ENCODE peak calls at places on chromosome 4, in four cellular contexts. One of them, this sample, is unnamed.

GRCh38 chr4:119300072-119300387 is 21.9 kb downstream of the FABP2 start:
- DNase-seq in GM12891: no peak
- DNase-seq in K562: peak; percentile 44
- DNase-seq in GM12878: peak; percentile 13
- DNase-seq in this sample: no peak

GRCh38 chr4:173413043-173413442 is 14.1 kb upstream of the SCRG1 start:
- DNase-seq in GM12891: no peak
- DNase-seq in K562: no peak
- DNase-seq in GM12878: no peak
- DNase-seq in this sample: peak; percentile 64

GRCh38 chr4:61044837-61045236 is 155.3 kb upstream of the ADGRL3 start:
- DNase-seq in GM12891: no peak
- DNase-seq in K562: no peak
- DNase-seq in GM12878: no peak
- DNase-seq in this sample: no peak

GRCh38 chr4:167222098-167222497 is 12.2 kb downstream of the SPOCK3 start:
- DNase-seq in GM12891: no peak
- DNase-seq in K562: no peak
- DNase-seq in GM12878: peak; percentile 37
- DNase-seq in this sample: no peak

GRCh38 chr4:181874582-181874981 is 368.6 kb upstream of the TENM3 start:
- DNase-seq in GM12891: no peak
- DNase-seq in K562: no peak
- DNase-seq in GM12878: no peak
- DNase-seq in this sample: no peak

GRCh38 chr4:83785906-83786305 is 250.0 kb downstream of the GPAT3 start:
- DNase-seq in GM12891: no peak
- DNase-seq in K562: no peak
- DNase-seq in GM12878: no peak
- DNase-seq in this sample: no peak

GRCh38 chr4:32987111-32987510 is 2266.9 kb downstream of the PCDH7 start:
- DNase-seq in GM12891: no peak
- DNase-seq in K562: no peak
- DNase-seq in GM12878: no peak
- DNase-seq in this sample: no peak

GRCh38 chr4:6225469-6225868 is 25.1 kb upstream of the JAKMIP1 start:
- DNase-seq in GM12891: no peak
- DNase-seq in K562: peak; percentile 35
- DNase-seq in GM12878: no peak
- DNase-seq in this sample: no peak

GRCh38 chr4:87848622-87849351 is 16.0 kb downstream of the MEPE start:
- DNase-seq in GM12891: peak; percentile 16
- DNase-seq in K562: peak; percentile 45
- DNase-seq in GM12878: no peak
- DNase-seq in this sample: peak; percentile 53

GRCh38 chr4:25487155-25487554 is 110.1 kb downstream of the ANAPC4 start:
- DNase-seq in GM12891: no peak
- DNase-seq in K562: no peak
- DNase-seq in GM12878: no peak
- DNase-seq in this sample: no peak

GRCh38 chr4:73415807-73416238 is 11.7 kb downstream of the ALB start:
- DNase-seq in GM12891: no peak
- DNase-seq in K562: no peak
- DNase-seq in GM12878: no peak
- DNase-seq in this sample: no peak

GRCh38 chr4:155629183-155629825 is 37.3 kb upstream of the GUCY1A1 start:
- DNase-seq in GM12891: no peak
- DNase-seq in K562: no peak
- DNase-seq in GM12878: no peak
- DNase-seq in this sample: no peak

GRCh38 chr4:185374573-185374972 is 21.2 kb downstream of the LRP2BP start:
- DNase-seq in GM12891: no peak
- DNase-seq in K562: no peak
- DNase-seq in GM12878: no peak
- DNase-seq in this sample: no peak

GRCh38 chr4:113003841-113004240 is 45.6 kb upstream of the ANK2 start:
- DNase-seq in GM12891: no peak
- DNase-seq in K562: no peak
- DNase-seq in GM12878: no peak
- DNase-seq in this sample: no peak

GRCh38 chr4:66294626-66295025 is 624.3 kb upstream of the EPHA5 start:
- DNase-seq in GM12891: no peak
- DNase-seq in K562: no peak
- DNase-seq in GM12878: no peak
- DNase-seq in this sample: no peak

GRCh38 chr4:109966891-109967481 is 54.3 kb downstream of the EGF start:
- DNase-seq in GM12891: no peak
- DNase-seq in K562: no peak
- DNase-seq in GM12878: no peak
- DNase-seq in this sample: no peak

GRCh38 chr4:6658635-6659075 is 18.2 kb downstream of the MRFAP1 start:
- DNase-seq in GM12891: no peak
- DNase-seq in K562: no peak
- DNase-seq in GM12878: no peak
- DNase-seq in this sample: no peak

GRCh38 chr4:141102367-141102766 is 30.9 kb downstream of the RNF150 start:
- DNase-seq in GM12891: no peak
- DNase-seq in K562: no peak
- DNase-seq in GM12878: no peak
- DNase-seq in this sample: no peak

GRCh38 chr4:47972181-47972580 is 44.3 kb downstream of the CNGA1 start:
- DNase-seq in GM12891: no peak
- DNase-seq in K562: no peak
- DNase-seq in GM12878: peak; percentile 9
- DNase-seq in this sample: no peak

GRCh38 chr4:9988349-9988748 is 32.9 kb downstream of the SLC2A9 start:
- DNase-seq in GM12891: no peak
- DNase-seq in K562: no peak
- DNase-seq in GM12878: no peak
- DNase-seq in this sample: no peak

GRCh38 chr4:40516651-40517050 is 113.0 kb downstream of the RBM47 start:
- DNase-seq in GM12891: no peak
- DNase-seq in K562: no peak
- DNase-seq in GM12878: no peak
- DNase-seq in this sample: no peak

GRCh38 chr4:98586634-98587354 is 71.6 kb downstream of the TSPAN5 start:
- DNase-seq in GM12891: no peak
- DNase-seq in K562: no peak
- DNase-seq in GM12878: no peak
- DNase-seq in this sample: no peak

GRCh38 chr4:113645771-113646455 is 115.6 kb downstream of the CAMK2D start:
- DNase-seq in GM12891: no peak
- DNase-seq in K562: peak; percentile 9
- DNase-seq in GM12878: no peak
- DNase-seq in this sample: no peak

GRCh38 chr4:72208421-72209075 is 176.7 kb downstream of the NPFFR2 start:
- DNase-seq in GM12891: no peak
- DNase-seq in K562: no peak
- DNase-seq in GM12878: no peak
- DNase-seq in this sample: no peak

GRCh38 chr4:19944806-19945205 is 306.9 kb upstream of the SLIT2 start:
- DNase-seq in GM12891: no peak
- DNase-seq in K562: no peak
- DNase-seq in GM12878: no peak
- DNase-seq in this sample: no peak

GRCh38 chr4:120009731-120010130 is 56.9 kb downstream of the MAD2L1 start:
- DNase-seq in GM12891: no peak
- DNase-seq in K562: no peak
- DNase-seq in GM12878: no peak
- DNase-seq in this sample: no peak

GRCh38 chr4:184980261-184980660 is 38.0 kb upstream of the HELT start:
- DNase-seq in GM12891: no peak
- DNase-seq in K562: no peak
- DNase-seq in GM12878: no peak
- DNase-seq in this sample: no peak

GRCh38 chr4:6362896-6363295 is 93.2 kb downstream of the WFS1 start:
- DNase-seq in GM12891: no peak
- DNase-seq in K562: peak; percentile 63
- DNase-seq in GM12878: no peak
- DNase-seq in this sample: no peak

GRCh38 chr4:141350122-141350904 is 129.6 kb downstream of the ZNF330 start:
- DNase-seq in GM12891: no peak
- DNase-seq in K562: no peak
- DNase-seq in GM12878: no peak
- DNase-seq in this sample: no peak

GRCh38 chr4:16334641-16335040 is 108.4 kb upstream of the TAPT1 start:
- DNase-seq in GM12891: no peak
- DNase-seq in K562: no peak
- DNase-seq in GM12878: no peak
- DNase-seq in this sample: no peak

GRCh38 chr4:80614319-80614718 is 278.8 kb downstream of the CFAP299 start:
- DNase-seq in GM12891: no peak
- DNase-seq in K562: no peak
- DNase-seq in GM12878: no peak
- DNase-seq in this sample: no peak

GRCh38 chr4:80608285-80608980 is 272.9 kb downstream of the CFAP299 start:
- DNase-seq in GM12891: no peak
- DNase-seq in K562: no peak
- DNase-seq in GM12878: no peak
- DNase-seq in this sample: no peak

GRCh38 chr4:80611366-80611765 is 275.8 kb downstream of the CFAP299 start:
- DNase-seq in GM12891: no peak
- DNase-seq in K562: no peak
- DNase-seq in GM12878: peak; percentile 13
- DNase-seq in this sample: no peak

GRCh38 chr4:80610199-80610598 is 274.7 kb downstream of the CFAP299 start:
- DNase-seq in GM12891: no peak
- DNase-seq in K562: no peak
- DNase-seq in GM12878: no peak
- DNase-seq in this sample: no peak

DNA sequence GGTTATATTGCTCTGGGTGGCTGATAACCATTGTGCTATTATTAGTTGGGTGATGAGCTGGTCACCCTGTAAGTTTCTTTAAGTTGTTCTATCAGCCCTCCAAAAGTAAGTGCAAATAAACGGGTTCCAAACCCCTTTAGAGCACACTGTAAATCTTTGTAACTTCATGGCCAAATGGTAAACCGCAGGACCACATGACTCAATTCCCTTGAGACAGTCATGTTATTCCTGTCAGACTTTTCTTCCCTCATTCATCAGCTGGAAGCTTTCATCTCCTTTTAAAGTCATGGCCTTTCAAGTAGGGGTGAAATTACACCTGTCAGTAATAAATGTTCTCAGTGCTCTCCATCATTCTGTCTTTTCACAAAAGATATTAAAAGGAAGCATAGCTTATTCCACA is 275.3 kb downstream of the CFAP299 start:
- DNase-seq in GM12891: no peak
- DNase-seq in K562: no peak
- DNase-seq in GM12878: peak; percentile 63
- DNase-seq in this sample: no peak
- TF ChIP-seq SPI1 in GM12891: no peak
- TF ChIP-seq SPI1 in K562: no peak
- TF ChIP-seq SPI1 in GM12878: no peak
- TF ChIP-seq SPI1 in this sample: no peak

GRCh38 chr4:153233761-153234371 is 29.6 kb downstream of the TRIM2 start:
- DNase-seq in GM12891: no peak
- DNase-seq in K562: no peak
- DNase-seq in GM12878: no peak
- DNase-seq in this sample: no peak
- TF ChIP-seq SPI1 in GM12891: no peak
- TF ChIP-seq SPI1 in K562: no peak
- TF ChIP-seq SPI1 in GM12878: no peak
- TF ChIP-seq SPI1 in this sample: no peak

GRCh38 chr4:158540125-158540907 is 18.6 kb downstream of the RXFP1 start:
- DNase-seq in GM12891: no peak
- DNase-seq in K562: no peak
- DNase-seq in GM12878: no peak
- DNase-seq in this sample: no peak
- TF ChIP-seq SPI1 in GM12891: no peak
- TF ChIP-seq SPI1 in K562: no peak
- TF ChIP-seq SPI1 in GM12878: no peak
- TF ChIP-seq SPI1 in this sample: no peak

GRCh38 chr4:3257125-3257690 is 8.2 kb downstream of the MSANTD1 start:
- DNase-seq in GM12891: peak; percentile 34
- DNase-seq in K562: no peak
- DNase-seq in GM12878: no peak
- DNase-seq in this sample: no peak
- TF ChIP-seq SPI1 in GM12891: no peak
- TF ChIP-seq SPI1 in K562: no peak
- TF ChIP-seq SPI1 in GM12878: no peak
- TF ChIP-seq SPI1 in this sample: no peak

GRCh38 chr4:12584116-12584875 is 899.8 kb downstream of the RAB28 start:
- DNase-seq in GM12891: no peak
- DNase-seq in K562: no peak
- DNase-seq in GM12878: no peak
- DNase-seq in this sample: no peak

GRCh38 chr4:12576409-12576808 is 907.7 kb downstream of the RAB28 start:
- DNase-seq in GM12891: no peak
- DNase-seq in K562: no peak
- DNase-seq in GM12878: no peak
- DNase-seq in this sample: no peak

GRCh38 chr4:12583286-12583685 is 900.9 kb downstream of the RAB28 start:
- DNase-seq in GM12891: no peak
- DNase-seq in K562: no peak
- DNase-seq in GM12878: no peak
- DNase-seq in this sample: no peak

GRCh38 chr4:12579172-12579571 is 905.0 kb downstream of the RAB28 start:
- DNase-seq in GM12891: no peak
- DNase-seq in K562: no peak
- DNase-seq in GM12878: no peak
- DNase-seq in this sample: no peak

GRCh38 chr4:12580787-12581186 is 903.4 kb downstream of the RAB28 start:
- DNase-seq in GM12891: no peak
- DNase-seq in K562: no peak
- DNase-seq in GM12878: no peak
- DNase-seq in this sample: no peak
- TF ChIP-seq SPI1 in GM12891: no peak
- TF ChIP-seq SPI1 in K562: no peak
- TF ChIP-seq SPI1 in GM12878: no peak
- TF ChIP-seq SPI1 in this sample: no peak

This sample was measured in HL-60.